ENCODE peak calls at places on chromosomes 11 and 22, in seven cellular contexts. X is cardiac fibroblast; H is CD8-positive, alpha-beta T cell; P is right lobe of liver; N is astrocyte of the spinal cord; O is adrenal gland; Z is HCT116. M is an unnamed sample.
A peak's percentile ranks its signal among the peaks of the same experiment; 100 is the strongest.

GRCh38 chr11:111795333-111795985 is 29.3 kb upstream of the PPP2R1B start:
- DNase-seq in X (peak; percentile 64), H (no peak), Z (no peak), O (peak; percentile 74), N (peak; percentile 60), P (no peak), M (no peak)

GRCh38 chr22:39567135-39567946 is 3.2 kb upstream of the CACNA1I start:
- DNase-seq in P (no peak), O (no peak), X (no peak), H (peak; percentile 41), N (no peak), Z (no peak), M (no peak)

GRCh38 chr11:16295592-16295991 is 60.8 kb downstream of the SOX6 start:
- DNase-seq in Z (no peak), N (no peak), P (no peak), O (no peak), X (no peak), H (no peak), M (no peak)

GRCh38 chr22:18992543-18993198 is 56.6 kb upstream of the PRODH start:
- DNase-seq in P (no peak), N (no peak), H (no peak), Z (no peak), X (no peak), O (no peak), M (no peak)

GRCh38 chr11:28860898-28861297 is 752.7 kb downstream of the METTL15 start:
- DNase-seq in O (no peak), N (peak; percentile 65), P (no peak), X (peak; percentile 90), Z (peak; percentile 13), H (no peak), M (peak; percentile 27)

GRCh38 chr11:120945042-120945441 is 78.9 kb upstream of the TBCEL start:
- DNase-seq in O (no peak), N (no peak), Z (no peak), P (no peak), H (no peak), X (no peak), M (no peak)

GRCh38 chr22:45413368-45414211 is at the start of the genes RIBC2 and SMC1B:
- DNase-seq in P (peak; percentile 86), H (peak; percentile 65), Z (peak; percentile 87), N (peak; percentile 79), O (peak; percentile 54), X (peak; percentile 79), M (peak; percentile 56)

GRCh38 chr11:103202048-103202651 is 92.9 kb downstream of the DYNC2H1 start:
- DNase-seq in X (peak; percentile 72), Z (peak; percentile 22), H (no peak), N (peak; percentile 56), O (no peak), P (no peak), M (no peak)

GRCh38 chr11:115759622-115760527 is 255.7 kb upstream of the CADM1 start:
- DNase-seq in P (no peak), H (no peak), X (no peak), Z (no peak), N (peak; percentile 10), O (peak; percentile 27), M (no peak)

GRCh38 chr11:65698205-65698604 is 13.8 kb upstream of the KAT5 start:
- DNase-seq in X (peak; percentile 70), Z (no peak), O (no peak), N (no peak), H (no peak), P (no peak), M (no peak)

GRCh38 chr11:19332476-19332875 is 91.7 kb upstream of the E2F8 start:
- DNase-seq in N (no peak), P (no peak), H (no peak), O (no peak), X (no peak), Z (no peak), M (no peak)

GRCh38 chr22:42468841-42469240 is 36.6 kb upstream of the NFAM1 start:
- DNase-seq in X (peak; percentile 9), P (no peak), Z (no peak), O (no peak), H (no peak), N (no peak), M (no peak)

GRCh38 chr22:25840162-25840561 is 98.2 kb downstream of the MYO18B start:
- DNase-seq in N (no peak), Z (no peak), P (no peak), O (no peak), H (no peak), X (no peak), M (no peak)

GRCh38 chr11:5541427-5541826 is 6.9 kb downstream of the OR52H1 start:
- DNase-seq in Z (no peak), N (no peak), X (no peak), P (no peak), H (no peak), O (no peak), M (no peak)

GRCh38 chr22:46638601-46639431 is 18.6 kb downstream of the GRAMD4 start:
- DNase-seq in O (peak; percentile 77), X (peak; percentile 36), Z (no peak), N (no peak), P (peak; percentile 94), H (no peak), M (no peak)

GRCh38 chr22:44526431-44527115 is 28.5 kb upstream of the RTL6 start:
- DNase-seq in O (no peak), H (no peak), X (no peak), N (no peak), Z (no peak), P (no peak), M (no peak)

GRCh38 chr11:8907116-8907515 is 3.9 kb upstream of the AKIP1 start:
- DNase-seq in P (no peak), O (no peak), X (no peak), H (no peak), N (no peak), Z (no peak), M (no peak)

GRCh38 chr11:114353448-114353847 is 46.9 kb downstream of the C11orf71 start:
- DNase-seq in N (peak; percentile 43), P (no peak), X (peak; percentile 41), Z (no peak), H (no peak), O (no peak), M (no peak)

GRCh38 chr22:49671331-49672012 is 156.2 kb downstream of the BRD1 start:
- DNase-seq in O (no peak), H (no peak), P (no peak), X (no peak), N (no peak), Z (no peak), M (no peak)

GRCh38 chr11:125892071-125892470 is 4.6 kb downstream of the HYLS1 start:
- DNase-seq in P (no peak), O (no peak), Z (no peak), N (peak; percentile 39), X (peak; percentile 58), H (no peak), M (no peak)

GRCh38 chr11:128608732-128609131 is 21.4 kb upstream of the ETS1 start:
- DNase-seq in P (no peak), X (no peak), O (no peak), H (no peak), N (no peak), Z (no peak), M (no peak)

GRCh38 chr22:43053176-43053575 is 36.0 kb downstream of the TTLL1 start:
- DNase-seq in P (no peak), Z (no peak), H (no peak), X (peak; percentile 7), O (no peak), N (no peak), M (no peak)

GRCh38 chr11:66421492-66422205 is 814 bp downstream of the NPAS4 start:
- DNase-seq in P (peak; percentile 87), H (peak; percentile 81), X (peak; percentile 90), N (peak; percentile 83), Z (peak; percentile 55), O (peak; percentile 90), M (peak; percentile 73)

DNA sequence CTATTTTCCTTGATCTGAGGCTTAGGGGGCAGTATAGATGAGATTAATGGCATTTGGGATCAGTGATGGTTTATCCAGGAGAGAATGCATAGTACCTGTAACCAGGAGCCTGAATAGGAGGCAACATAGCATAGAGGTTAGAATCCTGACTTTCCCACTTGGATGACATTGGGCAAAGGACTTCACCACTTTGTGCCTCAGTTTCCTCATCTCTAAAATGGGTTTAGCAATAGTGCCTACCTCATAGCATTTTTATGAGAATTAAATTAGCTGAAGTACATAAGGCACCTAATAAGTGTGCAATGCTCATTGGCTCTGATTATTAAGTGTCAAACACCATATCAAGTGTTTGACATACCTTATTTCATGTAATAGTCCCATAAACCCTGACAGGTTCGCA is 30.8 kb downstream of the CD44 start:
- DNase-seq in P (no peak), N (no peak), O (no peak), Z (no peak), H (no peak), X (no peak), M (no peak)
- TF ChIP-seq CTCF in P (no peak), N (no peak), O (no peak), Z (no peak), H (no peak), X (no peak), M (no peak)

GRCh38 chr22:37663521-37664140 is 5.1 kb downstream of the PDXP start:
- DNase-seq in O (no peak), Z (no peak), X (no peak), N (no peak), H (no peak), P (no peak), M (no peak)
- H3K4me3 ChIP-seq in O (no peak overlapping the region), Z (no peak overlapping the region), X (no peak overlapping the region), N (no peak overlapping the region), H (no peak overlapping the region), P (no peak overlapping the region), M (no peak overlapping the region)

DNA sequence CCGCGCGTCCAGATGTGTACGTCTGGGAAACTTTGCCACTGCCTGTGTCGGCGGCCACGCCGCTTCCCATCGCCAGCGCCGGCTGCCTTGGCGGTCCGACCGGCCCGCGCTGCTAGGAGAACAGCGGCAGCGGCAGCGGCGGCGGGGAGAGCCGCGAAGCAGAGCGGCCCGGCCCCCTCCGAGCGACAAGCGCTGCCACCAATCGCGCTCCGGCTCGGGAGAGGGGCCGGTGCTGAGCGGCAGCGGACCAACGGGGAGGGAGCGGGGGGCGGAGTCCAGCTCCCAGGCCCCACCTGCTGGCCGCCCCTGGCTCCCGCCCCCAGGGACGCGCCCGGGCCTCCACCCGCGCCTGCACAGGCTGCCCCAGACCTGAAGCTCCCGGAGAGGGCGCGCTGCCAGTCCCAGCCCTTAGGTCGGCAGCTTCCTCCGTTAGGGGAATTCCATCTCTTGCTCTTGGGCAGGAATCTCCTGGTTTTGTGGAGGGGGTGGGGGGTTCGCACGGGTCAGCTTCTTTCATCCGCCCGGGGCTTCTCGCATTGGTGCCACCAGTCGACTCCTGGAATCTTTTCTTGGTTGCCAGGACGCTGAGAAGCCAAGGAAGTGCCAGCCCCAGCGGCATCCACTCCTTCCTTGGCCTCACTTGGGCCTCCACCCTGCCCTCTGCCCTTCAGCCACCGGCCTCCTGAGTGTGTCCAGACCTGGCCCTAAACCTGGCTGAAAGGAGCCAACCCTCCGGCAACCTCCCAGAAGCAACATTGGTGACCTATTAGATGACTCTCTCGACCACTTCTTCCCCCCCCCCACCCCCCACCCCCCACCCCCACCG is at the start of gene GALNT18:
- DNase-seq in P (peak; percentile 96), Z (peak; percentile 81), O (peak; percentile 92), X (peak; percentile 87), H (peak; percentile 6), N (peak; percentile 88), M (peak; percentile 56)
- TF ChIP-seq CTCF in P (peak; percentile 50), Z (peak; percentile 29), O (peak; percentile 38), X (no peak), H (no peak), N (peak; percentile 34), M (peak; percentile 37)

DNA sequence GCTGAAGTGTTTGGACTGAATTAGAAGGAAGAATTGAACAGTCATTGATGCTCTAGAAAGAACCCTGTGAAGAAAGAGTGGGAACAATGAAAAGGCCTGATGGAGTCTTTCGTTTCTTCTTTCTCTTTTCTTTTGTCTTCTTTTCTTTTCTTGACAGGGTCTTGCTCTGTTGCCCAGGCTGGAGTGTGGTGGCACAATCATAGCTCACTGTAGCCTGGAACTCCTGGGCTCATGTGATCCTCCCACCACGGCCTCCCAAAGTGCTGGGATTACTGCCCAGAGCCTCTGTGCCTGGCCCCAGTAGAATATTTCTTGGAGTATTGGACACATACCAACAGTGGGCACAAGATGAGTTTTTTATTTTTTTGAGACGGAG is 1.1 kb downstream of the FEN1 start:
- DNase-seq in P (no peak), H (no peak), Z (no peak), X (no peak), O (no peak), N (no peak), M (no peak)
- H3K4me3 ChIP-seq in P (no peak overlapping the region), H (no peak overlapping the region), Z (peak overlapping the region; percentile 96), X (peak overlapping the region; percentile 93), O (no peak overlapping the region), N (peak overlapping the region; percentile 69), M (peak overlapping the region; percentile 99)

M was measured in HFF-Myc.